ENCODE peak calls at places on chromosomes 1 and 21, in six cellular contexts. One of them, this sample, is unnamed.

GRCh38 chr1:165841582-165842362 is 14.4 kb downstream of the UCK2 start:
- DNase-seq in GM12865: peak; percentile 68
- DNase-seq in RWPE1: no peak
- DNase-seq in brain pericyte: no peak
- DNase-seq in left cardiac atrium: no peak
- DNase-seq in uterus: no peak
- DNase-seq in this sample: no peak

GRCh38 chr1:201883266-201883665 is 5.4 kb upstream of the SHISA4 start:
- DNase-seq in GM12865: no peak
- DNase-seq in RWPE1: no peak
- DNase-seq in brain pericyte: no peak
- DNase-seq in left cardiac atrium: no peak
- DNase-seq in uterus: no peak
- DNase-seq in this sample: no peak

GRCh38 chr1:3721955-3722465 is 30.2 kb upstream of the CCDC27 start:
- DNase-seq in GM12865: no peak
- DNase-seq in RWPE1: no peak
- DNase-seq in brain pericyte: no peak
- DNase-seq in left cardiac atrium: no peak
- DNase-seq in uterus: no peak
- DNase-seq in this sample: no peak

GRCh38 chr1:71081697-71082080 is 854 bp upstream of the ZRANB2 start:
- DNase-seq in GM12865: peak; percentile 29
- DNase-seq in RWPE1: no peak
- DNase-seq in brain pericyte: no peak
- DNase-seq in left cardiac atrium: no peak
- DNase-seq in uterus: peak; percentile 19
- DNase-seq in this sample: no peak

GRCh38 chr1:229947968-229948367 is 119.1 kb upstream of the GALNT2 start:
- DNase-seq in GM12865: no peak
- DNase-seq in RWPE1: peak; percentile 65
- DNase-seq in brain pericyte: no peak
- DNase-seq in left cardiac atrium: no peak
- DNase-seq in uterus: no peak
- DNase-seq in this sample: no peak

GRCh38 chr1:93670141-93670540 is 11.5 kb downstream of the BCAR3 start:
- DNase-seq in GM12865: no peak
- DNase-seq in RWPE1: no peak
- DNase-seq in brain pericyte: no peak
- DNase-seq in left cardiac atrium: peak; percentile 60
- DNase-seq in uterus: no peak
- DNase-seq in this sample: peak; percentile 66

GRCh38 chr1:151193304-151193703 is 3.3 kb upstream of the VPS72 start:
- DNase-seq in GM12865: no peak
- DNase-seq in RWPE1: no peak
- DNase-seq in brain pericyte: no peak
- DNase-seq in left cardiac atrium: no peak
- DNase-seq in uterus: no peak
- DNase-seq in this sample: no peak

GRCh38 chr21:33824156-33824941 is 91.3 kb downstream of the ATP5PO start:
- DNase-seq in GM12865: no peak
- DNase-seq in RWPE1: no peak
- DNase-seq in brain pericyte: peak; percentile 38
- DNase-seq in left cardiac atrium: no peak
- DNase-seq in uterus: no peak
- DNase-seq in this sample: no peak

GRCh38 chr1:157086299-157086698 is 13.3 kb downstream of the ETV3L start:
- DNase-seq in GM12865: no peak
- DNase-seq in RWPE1: no peak
- DNase-seq in brain pericyte: no peak
- DNase-seq in left cardiac atrium: no peak
- DNase-seq in uterus: no peak
- DNase-seq in this sample: no peak

GRCh38 chr1:113987259-113987658 is 8.0 kb downstream of the OLFML3 start:
- DNase-seq in GM12865: no peak
- DNase-seq in RWPE1: no peak
- DNase-seq in brain pericyte: no peak
- DNase-seq in left cardiac atrium: no peak
- DNase-seq in uterus: no peak
- DNase-seq in this sample: no peak

GRCh38 chr1:2088434-2088833 is 38.2 kb downstream of the PRKCZ start:
- DNase-seq in GM12865: no peak
- DNase-seq in RWPE1: no peak
- DNase-seq in brain pericyte: no peak
- DNase-seq in left cardiac atrium: no peak
- DNase-seq in uterus: peak; percentile 56
- DNase-seq in this sample: no peak

GRCh38 chr21:32921632-32922230 is 104.0 kb upstream of the OLIG2 start:
- DNase-seq in GM12865: peak; percentile 55
- DNase-seq in RWPE1: no peak
- DNase-seq in brain pericyte: no peak
- DNase-seq in left cardiac atrium: no peak
- DNase-seq in uterus: no peak
- DNase-seq in this sample: no peak

This sample was measured in adrenal gland.